ENCODE peak calls at places on chromosome 5, in four cellular contexts. K, X, H and S are unnamed samples.

GRCh38 chr5:84715686-84716085 is 331.0 kb upstream of the EDIL3 start:
- DNase-seq in K (no peak), X (no peak), H (no peak), S (no peak)

GRCh38 chr5:1477341-1477740 is 32.1 kb upstream of the SLC6A3 start:
- DNase-seq in X (no peak), K (peak), H (no peak), S (no peak)

GRCh38 chr5:152723482-152723881 is 318.4 kb upstream of the NMUR2 start:
- DNase-seq in X (no peak), H (no peak), K (no peak), S (no peak)

GRCh38 chr5:169695025-169695625 is 58.0 kb downstream of the DOCK2 start:
- DNase-seq in H (no peak), K (no peak), X (no peak), S (no peak)

GRCh38 chr5:7756453-7756852 is 94.5 kb downstream of the CFAP90 start:
- DNase-seq in K (no peak), X (no peak), H (no peak), S (no peak)

GRCh38 chr5:141958113-141958512 is at the start of gene PCDH12:
- DNase-seq in K (peak), H (no peak), X (no peak), S (no peak)

GRCh38 chr5:142627371-142628217 is 58.3 kb downstream of the FGF1 start:
- DNase-seq in H (no peak), K (no peak), X (peak), S (no peak)

GRCh38 chr5:32278403-32278802 is 34.3 kb downstream of the MTMR12 start:
- DNase-seq in K (no peak), X (no peak), H (no peak), S (no peak)

GRCh38 chr5:73759771-73760170 is 133.8 kb downstream of the ARHGEF28 start:
- DNase-seq in X (no peak), H (no peak), K (no peak), S (no peak)

GRCh38 chr5:73273379-73274050 is 100.5 kb downstream of the TMEM174 start:
- DNase-seq in H (no peak), K (no peak), X (no peak), S (no peak)

GRCh38 chr5:27814211-27814610 is 775.8 kb upstream of the CDH9 start:
- DNase-seq in H (no peak), K (no peak), X (no peak), S (no peak)

GRCh38 chr5:134592141-134592746 is 40.4 kb downstream of the SAR1B start:
- DNase-seq in K (no peak), X (no peak), H (no peak), S (no peak)

GRCh38 chr5:124289641-124290201 is 456.7 kb downstream of the ZNF608 start:
- DNase-seq in H (no peak), X (peak), K (no peak), S (no peak)

GRCh38 chr5:118450924-118451332 is 537.4 kb downstream of the DTWD2 start:
- DNase-seq in X (no peak), K (no peak), H (no peak), S (no peak)

GRCh38 chr5:153746440-153746839 is 256.0 kb downstream of the GRIA1 start:
- DNase-seq in K (no peak), H (no peak), X (no peak), S (no peak)

GRCh38 chr5:80128129-80128528 is 93.0 kb downstream of the THBS4 start:
- DNase-seq in K (no peak), H (no peak), X (no peak), S (no peak)

GRCh38 chr5:2430606-2431005 is 320.9 kb downstream of the IRX2 start:
- DNase-seq in X (no peak), H (no peak), K (no peak), S (no peak)